ENCODE peak calls at places on chromosome X, in five cellular contexts. L is K562, W is HCT116, G is SK-N-SH, Y is HepG2. X is an unnamed sample.

GRCh38 chrX:10117301-10117700 is 39.5 kb upstream of the CLCN4 start:
- DNase-seq in L (no peak), W (no peak), G (no peak), Y (no peak), X (no peak)

GRCh38 chrX:73851014-73852009 is 288.3 kb downstream of the CHIC1 start:
- DNase-seq in L (peak; percentile 87), W (no peak), G (peak; percentile 70), Y (no peak), X (peak; percentile 90)

GRCh38 chrX:11458175-11458574 is 165.0 kb downstream of the AMELX start:
- DNase-seq in L (no peak), W (no peak), G (no peak), Y (no peak), X (no peak)

GRCh38 chrX:6067600-6067999 is 161.1 kb downstream of the NLGN4X start:
- DNase-seq in L (no peak), W (no peak), G (no peak), Y (no peak), X (no peak)

GRCh38 chrX:1325515-1326116 is 11.0 kb upstream of the IL3RA start:
- DNase-seq in L (no peak), W (no peak), G (no peak), Y (no peak), X (no peak)

GRCh38 chrX:39576081-39576701 is 521.6 kb downstream of the BCOR start:
- DNase-seq in L (no peak), W (no peak), G (peak; percentile 57), Y (no peak), X (no peak)

GRCh38 chrX:75746891-75747639 is 38.0 kb downstream of the MAGEE2 start:
- DNase-seq in L (peak; percentile 4), W (no peak), G (peak; percentile 64), Y (peak; percentile 1), X (no peak)

GRCh38 chrX:39720945-39721344 is 376.8 kb downstream of the BCOR start:
- DNase-seq in L (no peak), W (no peak), G (no peak), Y (no peak), X (no peak)

GRCh38 chrX:136781180-136781797 is 557 bp upstream of the ARHGEF6 start:
- DNase-seq in L (no peak), W (no peak), G (no peak), Y (no peak), X (no peak)

GRCh38 chrX:39504850-39505259 is 592.9 kb downstream of the BCOR start:
- DNase-seq in L (no peak), W (no peak), G (no peak), Y (no peak), X (no peak)

GRCh38 chrX:141814213-141814857 is 23.8 kb upstream of the MAGEC3 start:
- DNase-seq in L (no peak), W (no peak), G (no peak), Y (no peak), X (no peak)

GRCh38 chrX:4876268-4876667 is 1162.8 kb upstream of the PRKX start:
- DNase-seq in L (no peak), W (no peak), G (no peak), Y (no peak), X (no peak)

GRCh38 chrX:49856819-49857218 is 22.5 kb upstream of the USP27X start:
- DNase-seq in L (no peak), W (no peak), G (no peak), Y (no peak), X (no peak)

GRCh38 chrX:40012039-40012799 is 85.5 kb downstream of the BCOR start:
- DNase-seq in L (no peak), W (no peak), G (no peak), Y (peak; percentile 63), X (no peak)

GRCh38 chrX:49308604-49309269 is 5.3 kb downstream of the GAGE10 start:
- DNase-seq in L (peak; percentile 34), W (no peak), G (no peak), Y (no peak), X (no peak)

GRCh38 chrX:39821011-39821708 is 276.6 kb downstream of the BCOR start:
- DNase-seq in L (no peak), W (no peak), G (peak; percentile 86), Y (no peak), X (no peak)

GRCh38 chrX:83934220-83934619 is 73.3 kb downstream of the CYLC1 start:
- DNase-seq in L (no peak), W (no peak), G (no peak), Y (no peak), X (no peak)

GRCh38 chrX:101658661-101659477 is 781 bp downstream of the ARMCX2 start:
- DNase-seq in L (peak; percentile 62), W (no peak), G (peak; percentile 84), Y (no peak), X (no peak)

GRCh38 chrX:107678957-107679740 is 50.8 kb downstream of the PRPS1 start:
- DNase-seq in L (peak; percentile 62), W (no peak), G (no peak), Y (no peak), X (no peak)

GRCh38 chrX:124406294-124407013 is 60.1 kb downstream of the SH2D1A start:
- DNase-seq in L (peak; percentile 71), W (peak; percentile 31), G (peak; percentile 55), Y (peak; percentile 31), X (no peak)

GRCh38 chrX:154348114-154348531 is 26.3 kb downstream of the FLNA start:
- DNase-seq in L (no peak), W (no peak), G (no peak), Y (no peak), X (no peak)

GRCh38 chrX:1932231-1932630 is 317.4 kb downstream of the ASMT start:
- DNase-seq in L (no peak), W (no peak), G (no peak), Y (no peak), X (no peak)

GRCh38 chrX:84155938-84156337 is 32.1 kb downstream of the RPS6KA6 start:
- DNase-seq in L (no peak), W (no peak), G (no peak), Y (no peak), X (no peak)

GRCh38 chrX:71536285-71536684 is 3.4 kb downstream of the OGT start:
- DNase-seq in L (no peak), W (no peak), G (no peak), Y (no peak), X (no peak)

GRCh38 chrX:102833136-102833535 is 103.9 kb upstream of the RAB40AL start:
- DNase-seq in L (no peak), W (no peak), G (no peak), Y (no peak), X (no peak)

GRCh38 chrX:124993735-124994134 is 325.9 kb upstream of the TEX13C start:
- DNase-seq in L (no peak), W (no peak), G (no peak), Y (no peak), X (no peak)

DNA sequence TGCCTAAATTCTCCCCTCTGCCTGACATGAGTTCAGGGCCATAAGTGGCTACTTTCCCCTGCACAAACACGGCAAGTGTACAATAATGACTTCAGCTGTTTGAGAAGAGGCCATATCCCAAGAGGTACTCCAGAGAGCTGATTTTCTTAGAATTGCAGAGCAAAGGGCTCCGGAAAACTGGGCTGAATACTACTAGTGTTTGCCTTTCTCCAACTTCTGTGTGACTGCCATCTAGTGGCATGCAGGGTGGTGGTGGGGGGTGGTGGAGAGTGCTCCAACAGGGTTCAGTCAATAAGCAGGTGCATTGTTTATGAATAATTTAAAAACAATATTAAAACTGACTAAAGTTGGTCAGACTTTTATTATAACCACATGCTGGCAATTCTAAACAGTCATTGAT is 130.0 kb downstream of the CHRDL1 start:
- DNase-seq in L (peak; percentile 33), W (no peak), G (peak; percentile 20), Y (peak; percentile 7), X (no peak)
- TF ChIP-seq ZBTB33 in L (no peak), W (no peak), G (no peak), Y (no peak), X (no peak)

GRCh38 chrX:86946569-86946968 is 571.0 kb upstream of the KLHL4 start:
- DNase-seq in L (peak; percentile 12), W (no peak), G (peak; percentile 4), Y (peak; percentile 30), X (peak; percentile 1)
- H3K27me3 ChIP-seq in L (no peaks in the 10 kb centered on the region), W (no peaks in the 10 kb centered on the region), G (no peaks in the 10 kb centered on the region), Y (no peaks in the 10 kb centered on the region), X (no peaks in the 10 kb centered on the region)

DNA sequence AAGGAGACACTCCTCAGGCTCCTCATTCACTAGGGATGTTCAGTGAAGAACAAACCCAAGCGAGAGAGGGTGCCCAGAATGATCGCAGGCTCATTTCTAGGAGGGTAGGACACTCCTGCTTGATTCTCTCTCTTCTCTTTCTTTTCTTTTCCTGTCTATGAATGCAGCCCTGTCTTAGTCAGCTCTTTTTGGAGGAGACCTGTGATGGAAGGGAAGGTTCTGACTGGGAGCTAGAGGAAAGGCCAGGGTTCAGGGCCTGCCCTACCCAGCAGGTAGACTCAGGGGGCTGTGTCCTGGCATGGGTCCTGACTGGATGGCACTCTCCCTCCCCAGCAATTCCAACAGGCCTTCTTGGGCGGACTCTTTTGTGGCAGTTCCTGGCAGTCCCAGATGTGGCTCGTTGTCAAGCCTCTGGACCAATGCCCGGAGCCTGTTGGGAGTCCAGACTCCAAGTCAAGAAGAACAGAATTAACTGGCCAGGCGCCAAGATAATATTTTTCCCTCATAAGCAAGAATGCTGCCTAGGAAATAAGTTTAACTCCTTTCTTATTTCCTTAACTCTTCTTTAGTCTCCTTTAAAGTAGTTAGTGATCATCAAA is 139.4 kb upstream of the SCML1 start:
- DNase-seq in L (no peak), W (no peak), G (peak; percentile 17), Y (no peak), X (no peak)
- TF ChIP-seq ZBTB33 in L (no peak), W (no peak), G (no peak), Y (no peak), X (no peak)

DNA sequence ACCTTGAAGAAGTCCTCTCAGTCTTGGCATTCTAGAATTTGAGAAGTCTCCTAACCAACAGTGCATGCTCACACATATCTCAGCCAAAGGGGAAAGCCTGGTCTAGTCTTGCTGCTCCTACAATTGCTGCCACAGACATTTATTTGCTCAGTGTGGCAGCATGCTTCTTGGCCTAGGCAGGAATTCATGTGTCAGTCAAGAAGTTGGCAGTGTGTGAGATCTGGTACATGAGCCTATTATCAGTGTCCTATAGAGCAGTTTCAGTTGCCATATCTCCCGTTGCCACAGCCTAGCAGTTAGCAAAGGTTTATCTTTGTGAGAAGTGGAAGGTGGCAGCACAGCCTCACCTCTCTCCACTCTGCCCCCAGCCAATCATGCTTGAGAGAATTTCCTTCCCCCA is 176.9 kb upstream of the ARHGEF9 start:
- DNase-seq in L (no peak), W (no peak), G (no peak), Y (no peak), X (no peak)
- H3K27me3 ChIP-seq in L (no peaks in the 10 kb centered on the region), W (no peaks in the 10 kb centered on the region), G (no peaks in the 10 kb centered on the region), Y (no peaks in the 10 kb centered on the region), X (no peaks in the 10 kb centered on the region)

DNA sequence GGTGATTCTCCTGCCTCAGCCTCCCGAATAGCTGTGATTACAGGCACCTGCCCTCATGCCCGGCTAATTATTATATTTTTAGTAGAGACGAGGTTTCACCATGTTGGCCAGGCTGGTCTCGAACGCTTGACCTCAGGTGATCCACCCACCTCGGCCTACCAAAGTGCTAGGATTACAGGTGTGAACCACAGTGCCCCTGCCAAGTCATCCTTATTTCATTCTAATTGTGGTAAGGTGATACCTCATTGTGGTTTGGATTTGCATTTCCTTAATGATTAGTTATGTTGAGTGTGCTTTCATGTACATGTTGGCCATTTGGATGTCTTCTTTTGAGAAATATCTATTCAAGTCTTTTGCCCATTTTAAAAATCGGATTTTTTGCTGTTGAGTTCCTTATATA is 93.0 kb downstream of the USP9X start:
- DNase-seq in L (no peak), W (no peak), G (no peak), Y (no peak), X (peak; percentile 54)
- TF ChIP-seq ZBTB33 in L (no peak), W (no peak), G (no peak), Y (no peak), X (no peak)

X was measured in GM12878.